ENCODE peak calls at places on chromosomes 13 and 19, in seven cellular contexts. Z, Q, N, V, I, T and L are unnamed samples.

GRCh38 chr13:112012705-112013085 is 54.3 kb upstream of the SOX1 start:
- DNase-seq in Z (no peak), N (no peak), I (no peak), T (no peak), V (no peak), Q (no peak), L (no peak)

GRCh38 chr19:919157-920050 is 2.3 kb downstream of the KISS1R start:
- DNase-seq in V (peak; percentile 52), N (no peak), T (no peak), I (no peak), Q (no peak), Z (no peak), L (no peak)

GRCh38 chr19:16026131-16026530 is 50.2 kb upstream of the TPM4 start:
- DNase-seq in N (no peak), V (no peak), Z (no peak), Q (no peak), T (peak; percentile 12), I (no peak), L (no peak)

GRCh38 chr13:29911781-29912478 is 61.5 kb upstream of the UBL3 start:
- DNase-seq in V (no peak), T (no peak), N (no peak), I (no peak), Q (no peak), Z (no peak), L (no peak)

GRCh38 chr19:20151617-20152145 is 15.3 kb upstream of the ZNF486 start:
- DNase-seq in Z (no peak), Q (no peak), V (no peak), N (no peak), I (no peak), T (no peak), L (no peak)

GRCh38 chr13:42999491-42999890 is 7.5 kb upstream of the EPSTI1 start:
- DNase-seq in I (no peak), Q (no peak), V (no peak), N (no peak), Z (no peak), T (no peak), L (no peak)

GRCh38 chr13:28138756-28139470 is 568 bp downstream of the PAN3 start:
- DNase-seq in Z (peak; percentile 88), V (peak; percentile 84), I (peak; percentile 89), Q (no peak), N (peak; percentile 66), T (peak; percentile 85), L (peak; percentile 92)

GRCh38 chr19:4910594-4911273 is 1.4 kb downstream of the UHRF1 start:
- DNase-seq in N (peak; percentile 69), V (no peak), Z (no peak), I (no peak), Q (no peak), T (no peak), L (peak; percentile 23)

GRCh38 chr19:12156254-12157058 is at the start of gene ZNF625:
- DNase-seq in I (peak; percentile 87), Q (peak; percentile 20), Z (no peak), T (peak; percentile 91), V (peak; percentile 82), N (peak; percentile 77), L (peak; percentile 88)

GRCh38 chr19:7492142-7493055 is 3.6 kb upstream of the PEX11G start:
- DNase-seq in N (no peak), Q (no peak), Z (no peak), I (no peak), T (no peak), V (peak; percentile 76), L (no peak)

GRCh38 chr13:65725001-65725400 is 1505.1 kb downstream of the PCDH9 start:
- DNase-seq in Z (no peak), I (no peak), T (no peak), N (no peak), Q (no peak), V (no peak), L (no peak)

GRCh38 chr19:14081797-14082674 is 3.5 kb downstream of the C19orf67 start:
- DNase-seq in T (peak; percentile 66), I (no peak), N (no peak), V (peak; percentile 90), Q (no peak), Z (no peak), L (no peak)

GRCh38 chr13:33257786-33258185 is 27.8 kb downstream of the STARD13 start:
- DNase-seq in I (no peak), Q (no peak), N (no peak), Z (no peak), V (no peak), T (no peak), L (no peak)

GRCh38 chr13:111344471-111345191 is 24.2 kb downstream of the TEX29 start:
- DNase-seq in Q (peak; percentile 8), T (no peak), V (no peak), I (no peak), Z (no peak), N (no peak), L (no peak)

GRCh38 chr19:35478794-35479193 is 11.5 kb downstream of the KRTDAP start:
- DNase-seq in I (no peak), V (no peak), Z (no peak), N (no peak), Q (no peak), T (no peak), L (no peak)

GRCh38 chr13:37127706-37128241 is 22.3 kb upstream of the CSNK1A1L start:
- DNase-seq in Q (peak; percentile 28), Z (no peak), T (peak; percentile 34), V (no peak), N (no peak), I (no peak), L (no peak)

GRCh38 chr19:49110567-49110966 is 3.6 kb upstream of the LIN7B start:
- DNase-seq in I (no peak), V (no peak), Q (no peak), N (no peak), T (no peak), Z (no peak), L (no peak)

GRCh38 chr19:3725640-3726310 is 17.6 kb downstream of the TJP3 start:
- DNase-seq in Q (no peak), N (peak; percentile 17), I (no peak), V (no peak), Z (no peak), T (no peak), L (peak; percentile 29)

GRCh38 chr13:38213307-38213706 is 136.3 kb upstream of the UFM1 start:
- DNase-seq in Q (no peak), T (no peak), Z (no peak), I (no peak), N (peak; percentile 65), V (peak; percentile 69), L (no peak)

GRCh38 chr13:113453962-113454361 is 674 bp upstream of the ADPRHL1 start:
- DNase-seq in I (no peak), Z (no peak), Q (no peak), T (no peak), N (no peak), V (no peak), L (peak; percentile 49)

GRCh38 chr13:113926301-113926761 is 47.5 kb downstream of the C13orf46 start:
- DNase-seq in N (no peak), Z (no peak), T (no peak), V (no peak), I (peak; percentile 29), Q (no peak), L (no peak)

GRCh38 chr19:12778020-12778904 is 2.9 kb upstream of the HOOK2 start:
- DNase-seq in Q (peak; percentile 77), V (peak; percentile 79), N (peak; percentile 51), Z (no peak), T (peak; percentile 87), I (peak; percentile 86), L (peak; percentile 81)

GRCh38 chr13:28401303-28402056 is 93.4 kb downstream of the FLT1 start:
- DNase-seq in I (no peak), V (peak; percentile 0), T (no peak), Z (no peak), N (no peak), Q (no peak), L (no peak)